ENCODE peak calls at places on chromosomes 5 and 9, in seven cellular contexts. O is PC-9, T is PC-3, K is GM23248, C is fibroblast of lung, W is neural progenitor cell, Y is endothelial cell of umbilical vein. B is an unnamed sample. For H3K9me3, the result is how much of the 10 kb centered on the place peaks cover.

GRCh38 chr9:69898714-69899209 is 78.1 kb downstream of the CFAP95 start:
- DNase-seq in W (no peak), C (peak), T (peak), Y (peak), K (peak), O (peak), B (no peak)

GRCh38 chr9:113992994-113993393 is 85.1 kb downstream of the AMBP start:
- DNase-seq in C (no peak), K (no peak), W (no peak), O (no peak), Y (no peak), T (no peak), B (no peak)

GRCh38 chr9:123654647-123655637 is 275.0 kb downstream of the DENND1A start:
- DNase-seq in W (no peak), O (no peak), T (no peak), C (no peak), K (no peak), Y (no peak), B (no peak)

GRCh38 chr5:102857090-102857818 is 102.1 kb downstream of the PAM start:
- DNase-seq in C (no peak), W (no peak), O (no peak), Y (no peak), K (peak), T (peak), B (no peak)

GRCh38 chr5:32263683-32264082 is 49.1 kb downstream of the MTMR12 start:
- DNase-seq in O (no peak), K (no peak), T (no peak), C (no peak), Y (no peak), W (no peak), B (no peak)

GRCh38 chr9:91515074-91515687 is 91.5 kb upstream of the NFIL3 start:
- DNase-seq in W (no peak), Y (peak), K (peak), T (peak), C (peak), O (no peak), B (peak)

GRCh38 chr5:155047818-155048217 is 34.3 kb downstream of the KIF4B start:
- DNase-seq in K (no peak), T (no peak), Y (no peak), O (no peak), C (no peak), W (no peak), B (no peak)

GRCh38 chr5:110116539-110116938 is 426.8 kb downstream of the MAN2A1 start:
- DNase-seq in T (no peak), O (no peak), K (no peak), C (no peak), Y (no peak), W (no peak), B (no peak)

GRCh38 chr9:132183134-132183533 is 21.3 kb downstream of the NTNG2 start:
- DNase-seq in Y (no peak), O (no peak), C (no peak), T (no peak), K (no peak), W (no peak), B (no peak)

GRCh38 chr5:115169392-115170127 is at the start of gene TRIM36:
- DNase-seq in W (peak), K (peak), Y (peak), O (peak), T (peak), C (peak), B (peak)

GRCh38 chr5:110625376-110625999 is 101.0 kb downstream of the TMEM232 start:
- DNase-seq in K (peak), T (peak), C (peak), W (peak), Y (peak), O (no peak), B (peak)

GRCh38 chr5:79924936-79925893 is 65.8 kb downstream of the MTX3 start:
- DNase-seq in W (peak), C (no peak), Y (no peak), K (peak), O (no peak), T (peak), B (no peak)

GRCh38 chr9:126248680-126249079 is 77.9 kb upstream of the MVB12B start:
- DNase-seq in C (peak), Y (no peak), K (peak), O (no peak), W (no peak), T (peak), B (no peak)

GRCh38 chr5:52043137-52043536 is 659.9 kb downstream of the ISL1 start:
- DNase-seq in T (no peak), K (no peak), W (no peak), Y (no peak), O (no peak), C (no peak), B (no peak)

GRCh38 chr5:139950436-139950835 is 92.7 kb downstream of the NRG2 start:
- DNase-seq in C (no peak), W (no peak), T (no peak), O (no peak), Y (no peak), K (no peak), B (no peak)

GRCh38 chr9:89438194-89438593 is 59.7 kb downstream of the SEMA4D start:
- DNase-seq in C (no peak), O (no peak), K (no peak), T (no peak), W (no peak), Y (no peak), B (no peak)

GRCh38 chr9:126275386-126276001 is 51.1 kb upstream of the MVB12B start:
- DNase-seq in O (no peak), T (no peak), C (peak), Y (peak), K (no peak), W (peak), B (no peak)

GRCh38 chr9:113589890-113590289 is 126.4 kb downstream of the RGS3 start:
- DNase-seq in O (no peak), K (peak), W (no peak), T (peak), Y (peak), C (peak), B (peak)

GRCh38 chr9:104927216-104927911 is 591 bp downstream of the ABCA1 start:
- DNase-seq in O (peak), K (peak), C (peak), W (peak), Y (peak), T (peak), B (peak)

GRCh38 chr9:85290019-85290418 is 451.7 kb downstream of the AGTPBP1 start:
- DNase-seq in K (no peak), T (no peak), C (no peak), O (no peak), W (no peak), Y (no peak), B (no peak)

GRCh38 chr9:87853843-87854242 is 28.8 kb upstream of the SPATA31E1 start:
- DNase-seq in O (no peak), W (peak), C (no peak), T (no peak), Y (no peak), K (no peak), B (no peak)

GRCh38 chr5:2803751-2804150 is 52.3 kb upstream of the IRX2 start:
- DNase-seq in O (no peak), C (no peak), W (no peak), K (no peak), Y (no peak), T (no peak), B (no peak)

DNA sequence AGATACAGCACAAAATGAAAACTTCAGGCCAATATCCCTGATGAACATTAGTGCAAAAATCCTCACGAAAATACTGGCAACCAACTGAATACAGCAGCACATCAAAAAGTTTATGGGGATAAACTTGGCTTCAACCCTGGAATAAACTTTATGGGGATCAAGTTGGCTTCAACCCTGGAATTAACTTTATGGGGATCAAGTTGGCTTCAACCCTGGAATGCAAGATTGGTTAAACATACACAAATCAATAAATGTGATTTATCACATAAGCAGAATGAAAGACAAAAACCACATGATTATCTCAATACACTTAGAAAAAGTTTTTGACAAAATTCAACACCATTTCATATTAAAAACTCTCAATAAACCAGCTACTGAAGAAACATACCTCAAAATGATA is 213.7 kb upstream of the DMRTA1 start:
- DNase-seq in T (no peak), W (no peak), Y (no peak), C (no peak), O (no peak), K (no peak), B (no peak)
- H3K9me3 ChIP-seq in T (under half), W (under half), Y (under half), C (under half), O (under half), K (under half), B (under half)

GRCh38 chr9:136204086-136204805 is 682 bp downstream of the LHX3 start:
- DNase-seq in K (no peak), C (no peak), O (no peak), Y (no peak), T (no peak), W (no peak), B (no peak)
- TF ChIP-seq EZH2 in K (no peak), C (no peak), O (no peak), Y (no peak), T (no peak), W (peak), B (no peak)

GRCh38 chr5:158483202-158483870 is 616.4 kb downstream of the EBF1 start:
- DNase-seq in O (no peak), C (no peak), T (peak), Y (no peak), K (no peak), W (peak), B (peak)
- H3K9me3 ChIP-seq in O (under half), C (under half), T (under half), Y (under half), K (under half), W (under half), B (under half)

DNA sequence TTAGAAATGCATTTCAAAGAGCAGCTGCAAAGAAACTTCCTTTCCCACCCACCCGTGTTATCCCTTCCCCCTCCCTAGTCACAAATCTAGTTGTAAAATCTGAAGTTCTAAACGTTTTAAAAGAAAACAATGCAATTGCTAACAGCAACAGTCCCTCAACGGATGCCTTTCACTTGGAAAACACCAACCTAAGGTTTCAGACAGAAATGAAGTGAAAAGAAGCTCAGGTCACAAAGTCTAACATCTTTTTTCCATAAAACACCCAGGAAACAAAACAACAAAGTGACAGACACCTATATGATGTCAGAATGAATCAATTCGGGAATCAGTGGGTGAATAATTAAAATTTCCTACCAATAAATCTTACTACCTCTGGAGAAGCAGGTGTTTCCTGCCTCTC is 100.3 kb downstream of the FBXW11 start:
- DNase-seq in C (no peak), T (no peak), W (no peak), Y (peak), K (no peak), O (no peak), B (no peak)
- TF ChIP-seq EZH2 in C (no peak), T (no peak), W (no peak), Y (no peak), K (no peak), O (no peak), B (no peak)

GRCh38 chr5:141223112-141223783 is at the start of gene PCDHB14:
- DNase-seq in K (peak), O (peak), C (peak), Y (peak), W (peak), T (peak), B (peak)
- H3K9me3 ChIP-seq in K (under half), O (under half), C (under half), Y (under half), W (under half), T (under half), B (under half)

GRCh38 chr5:75736273-75736672 is 19.0 kb upstream of the POC5 start:
- DNase-seq in O (no peak), K (no peak), T (no peak), C (no peak), W (peak), Y (no peak), B (no peak)

GRCh38 chr5:75729321-75729720 is 12.1 kb upstream of the POC5 start:
- DNase-seq in Y (peak), T (no peak), O (no peak), W (no peak), C (no peak), K (no peak), B (no peak)

GRCh38 chr5:75727931-75728330 is 10.7 kb upstream of the POC5 start:
- DNase-seq in O (no peak), T (no peak), C (no peak), Y (no peak), K (no peak), W (no peak), B (no peak)

GRCh38 chr5:75734913-75735789 is 17.9 kb upstream of the POC5 start:
- DNase-seq in O (peak), Y (no peak), C (peak), K (peak), W (peak), T (peak), B (peak)

GRCh38 chr5:75733767-75734166 is 16.5 kb upstream of the POC5 start:
- DNase-seq in C (no peak), K (no peak), T (no peak), W (no peak), Y (no peak), O (no peak), B (no peak)
- TF ChIP-seq EZH2 in C (no peak), K (no peak), T (no peak), W (no peak), Y (no peak), O (no peak), B (no peak)

GRCh38 chr5:179130101-179130681 is 70.0 kb downstream of the ZNF354C start:
- DNase-seq in W (no peak), T (no peak), C (no peak), Y (no peak), K (no peak), O (no peak), B (no peak)

GRCh38 chr5:179129607-179130071 is 69.5 kb downstream of the ZNF354C start:
- DNase-seq in W (no peak), O (no peak), Y (no peak), K (no peak), C (no peak), T (no peak), B (no peak)

GRCh38 chr5:179128041-179128365 is 67.8 kb downstream of the ZNF354C start:
- DNase-seq in T (no peak), K (no peak), O (no peak), Y (no peak), W (no peak), C (no peak), B (no peak)

GRCh38 chr5:179127136-179128040 is 67.2 kb downstream of the ZNF354C start:
- DNase-seq in T (no peak), Y (no peak), C (no peak), K (no peak), W (no peak), O (no peak), B (no peak)

DNA sequence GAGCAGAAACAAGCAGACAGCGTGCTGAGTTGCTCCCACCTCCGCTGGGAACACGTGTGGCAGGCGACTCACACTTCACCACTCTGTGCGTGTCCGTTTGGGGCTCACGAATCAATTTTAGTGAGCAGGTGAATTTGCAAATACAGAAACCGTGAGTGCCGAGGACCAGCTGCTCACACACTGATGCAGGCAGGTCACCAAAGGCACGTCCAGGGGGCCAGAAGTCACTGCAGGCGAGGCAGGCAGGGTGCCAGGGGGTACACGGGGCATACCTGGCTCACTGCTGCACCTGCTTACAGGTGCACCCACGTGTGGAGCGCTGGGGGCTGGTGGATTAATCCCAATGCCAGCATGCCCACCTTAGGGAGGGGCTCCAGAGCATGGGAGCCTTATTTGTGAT is 68.8 kb downstream of the ZNF354C start:
- DNase-seq in K (no peak), C (no peak), O (no peak), W (no peak), Y (no peak), T (no peak), B (no peak)
- H3K9me3 ChIP-seq in K (under half), C (under half), O (under half), W (under half), Y (under half), T (under half), B (under half)

GRCh38 chr9:122348288-122348777 is 22.5 kb upstream of the PTGS1 start:
- DNase-seq in Y (peak), T (no peak), W (no peak), O (no peak), K (no peak), C (no peak), B (no peak)

GRCh38 chr9:122347348-122348287 is 23.2 kb upstream of the PTGS1 start:
- DNase-seq in W (no peak), O (peak), T (peak), C (peak), K (peak), Y (no peak), B (peak)

GRCh38 chr9:122349201-122349600 is 21.6 kb upstream of the PTGS1 start:
- DNase-seq in K (no peak), Y (no peak), W (no peak), T (no peak), O (no peak), C (no peak), B (no peak)

GRCh38 chr9:122348791-122349190 is 22.0 kb upstream of the PTGS1 start:
- DNase-seq in Y (no peak), T (no peak), O (no peak), K (no peak), W (no peak), C (no peak), B (no peak)

DNA sequence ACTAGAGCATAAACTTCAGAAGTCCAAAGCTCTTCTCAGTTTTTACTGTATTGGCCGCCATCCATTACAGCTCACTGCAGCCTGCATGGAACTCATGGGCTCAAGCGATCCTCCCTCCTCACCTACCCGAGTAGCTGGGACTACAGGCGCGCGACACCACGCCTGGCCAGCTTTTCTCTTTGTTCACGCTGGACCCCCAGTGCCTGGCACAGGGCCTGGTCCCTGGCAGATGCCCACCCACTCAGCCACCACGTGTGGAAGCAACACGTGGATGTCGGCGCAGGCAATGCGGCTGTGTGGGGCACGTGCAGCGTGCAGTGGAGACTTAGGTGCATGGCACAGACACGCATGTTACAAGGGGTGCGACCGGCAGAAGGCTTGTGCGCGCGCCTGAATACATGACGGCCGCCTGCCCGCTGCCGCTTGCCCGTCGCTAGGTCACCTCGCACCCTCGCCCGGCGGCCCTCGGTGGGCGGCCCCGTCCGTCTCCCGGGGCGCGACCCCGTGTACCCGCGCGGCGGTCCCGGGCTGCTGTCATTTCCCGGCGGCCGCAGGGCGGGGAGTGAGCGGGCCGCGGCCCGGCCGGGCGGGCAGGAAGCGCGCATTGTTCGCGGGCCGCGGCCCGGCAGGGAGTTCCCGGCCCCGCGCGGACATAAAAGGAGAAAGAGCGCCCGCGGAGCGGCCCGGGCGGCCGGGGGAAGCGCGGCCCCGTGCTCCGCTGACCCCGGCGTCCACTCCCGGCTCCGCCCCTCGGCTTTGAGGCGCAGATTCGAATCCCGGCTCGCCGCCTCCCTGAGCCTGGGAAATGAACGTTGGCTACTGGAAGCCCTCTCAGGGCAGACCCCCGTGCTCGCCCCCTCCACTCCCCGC is 24.1 kb upstream of the PTGS1 start:
- DNase-seq in K (peak), O (peak), Y (peak), C (peak), W (peak), T (peak), B (peak)
- TF ChIP-seq EZH2 in K (no peak), O (peak), Y (no peak), C (no peak), W (peak), T (no peak), B (peak)

B was measured in hepatocyte.